ENCODE peak calls at places on chromosomes 16 and 17, in six cellular contexts. I, V, H, T, Y and R are unnamed samples.

GRCh38 chr17:36600477-36600876 is 906 bp upstream of the MRM1 start:
- DNase-seq in I (no peak), V (peak), H (no peak), T (no peak), Y (no peak), R (no peak)

GRCh38 chr16:66372898-66373155 is 6.3 kb downstream of the CDH5 start:
- DNase-seq in I (no peak), V (no peak), H (no peak), T (no peak), Y (no peak), R (no peak)

GRCh38 chr17:13030459-13031305 is 12.9 kb upstream of the ELAC2 start:
- DNase-seq in I (peak), V (no peak), H (peak), T (no peak), Y (peak), R (no peak)

GRCh38 chr16:86991679-86992078 is 325.5 kb downstream of the C16orf95 start:
- DNase-seq in I (no peak), V (no peak), H (no peak), T (no peak), Y (no peak), R (no peak)

GRCh38 chr16:89670496-89671431 is 13.1 kb downstream of the SPATA33 start:
- DNase-seq in I (no peak), V (no peak), H (no peak), T (no peak), Y (no peak), R (no peak)

GRCh38 chr17:38602862-38603785 is 2.6 kb downstream of the SRCIN1 start:
- DNase-seq in I (no peak), V (no peak), H (no peak), T (no peak), Y (no peak), R (no peak)

GRCh38 chr16:55236655-55237054 is 87.3 kb upstream of the IRX6 start:
- DNase-seq in I (no peak), V (no peak), H (no peak), T (no peak), Y (no peak), R (no peak)

GRCh38 chr17:72616457-72616856 is 476.0 kb downstream of the SLC39A11 start:
- DNase-seq in I (no peak), V (no peak), H (no peak), T (no peak), Y (no peak), R (no peak)

GRCh38 chr16:85778873-85779272 is 20.5 kb downstream of the EMC8 start:
- DNase-seq in I (no peak), V (no peak), H (no peak), T (no peak), Y (no peak), R (no peak)

GRCh38 chr17:45397796-45398195 is 34.9 kb downstream of the ARHGAP27 start:
- DNase-seq in I (no peak), V (no peak), H (no peak), T (no peak), Y (no peak), R (no peak)

GRCh38 chr17:45394913-45395568 is 37.6 kb downstream of the ARHGAP27 start:
- DNase-seq in I (peak), V (peak), H (peak), T (peak), Y (peak), R (no peak)

GRCh38 chr17:45395569-45396415 is 36.9 kb downstream of the ARHGAP27 start:
- DNase-seq in I (no peak), V (no peak), H (no peak), T (no peak), Y (no peak), R (no peak)

GRCh38 chr17:45396496-45397205 is 36.0 kb downstream of the ARHGAP27 start:
- DNase-seq in I (no peak), V (no peak), H (no peak), T (no peak), Y (no peak), R (no peak)

GRCh38 chr17:45398800-45399199 is 33.9 kb downstream of the ARHGAP27 start:
- DNase-seq in I (no peak), V (no peak), H (no peak), T (no peak), Y (no peak), R (no peak)
- TF ChIP-seq CTCF in I (no peak), V (no peak), H (no peak), T (no peak), Y (no peak), R (no peak)

GRCh38 chr17:81917565-81918332 is at the start of gene SIRT7:
- DNase-seq in I (peak), V (peak), H (peak), T (peak), Y (peak), R (no peak)
- TF ChIP-seq CTCF in I (no peak), V (no peak), H (no peak), T (no peak), Y (no peak), R (no peak)

GRCh38 chr17:11874756-11875155 is 122.5 kb downstream of the ZNF18 start:
- DNase-seq in I (no peak), V (no peak), H (no peak), T (no peak), Y (no peak), R (no peak)

GRCh38 chr17:11882716-11883115 is 114.6 kb downstream of the ZNF18 start:
- DNase-seq in I (no peak), V (no peak), H (no peak), T (no peak), Y (no peak), R (no peak)

GRCh38 chr17:11885051-11885450 is 112.2 kb downstream of the ZNF18 start:
- DNase-seq in I (no peak), V (no peak), H (no peak), T (no peak), Y (no peak), R (no peak)

GRCh38 chr17:11880714-11881113 is 116.6 kb downstream of the ZNF18 start:
- DNase-seq in I (no peak), V (no peak), H (no peak), T (no peak), Y (no peak), R (no peak)
- TF ChIP-seq CTCF in I (peak), V (peak), H (peak), T (no peak), Y (peak), R (peak)

DNA sequence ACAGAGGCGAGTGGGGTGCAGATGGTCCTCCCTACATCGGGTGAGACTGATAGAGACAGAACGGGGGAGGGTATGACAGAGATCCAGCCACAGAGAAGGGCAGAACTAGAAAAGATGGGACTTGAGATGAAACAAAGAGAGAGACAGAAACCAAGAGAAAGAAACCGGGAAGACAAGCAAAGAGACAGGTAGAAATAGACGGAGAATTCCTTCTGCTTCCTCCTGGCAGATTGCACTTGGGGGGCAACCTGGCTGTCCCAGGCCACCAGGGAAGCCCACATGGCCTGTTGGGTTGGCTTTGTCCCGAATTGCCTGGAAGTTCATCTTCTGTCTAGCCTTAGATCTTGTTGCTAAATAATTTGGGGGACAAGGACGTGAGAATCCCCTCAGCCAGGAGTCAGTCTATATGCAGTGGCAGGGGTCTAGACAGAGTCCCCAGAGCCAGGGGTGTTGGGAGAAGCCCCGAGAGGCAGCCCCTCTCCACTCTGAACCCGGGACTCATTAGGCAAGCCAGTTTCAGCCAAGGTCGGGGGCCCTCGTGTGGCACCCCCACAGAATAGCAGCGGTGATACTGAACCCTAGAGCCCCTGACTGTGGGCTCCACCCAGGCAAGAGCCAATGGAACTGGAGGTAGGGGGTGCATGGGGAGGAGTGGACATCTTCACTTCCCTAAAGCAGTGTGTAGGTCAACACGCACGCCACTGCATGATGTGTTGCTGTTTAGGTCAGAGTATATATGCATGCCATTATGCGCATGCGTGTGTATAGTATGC is 626 bp upstream of the TSPOAP1 start:
- DNase-seq in I (no peak), V (peak), H (no peak), T (no peak), Y (no peak), R (no peak)
- TF ChIP-seq CTCF in I (no peak), V (peak), H (no peak), T (no peak), Y (peak), R (peak)

GRCh38 chr17:60229189-60229802 is 79.5 kb downstream of the CA4 start:
- DNase-seq in I (no peak), V (no peak), H (no peak), T (no peak), Y (no peak), R (no peak)

GRCh38 chr17:60231691-60232090 is 81.9 kb downstream of the CA4 start:
- DNase-seq in I (no peak), V (no peak), H (no peak), T (no peak), Y (no peak), R (no peak)

GRCh38 chr17:60230358-60230757 is 80.6 kb downstream of the CA4 start:
- DNase-seq in I (no peak), V (no peak), H (no peak), T (no peak), Y (no peak), R (no peak)

GRCh38 chr17:60231234-60231633 is 81.5 kb downstream of the CA4 start:
- DNase-seq in I (no peak), V (no peak), H (no peak), T (no peak), Y (no peak), R (no peak)
- TF ChIP-seq CTCF in I (peak), V (peak), H (peak), T (peak), Y (peak), R (peak)